ENCODE peak calls at places on chromosome 6, in four cellular contexts. H, B, W and Z are unnamed samples.

GRCh38 chr6:66340736-66341135 is 633.7 kb upstream of the EYS start:
- DNase-seq in H (no peak), B (no peak), W (no peak), Z (no peak)

GRCh38 chr6:153425536-153425935 is 294.5 kb upstream of the RGS17 start:
- DNase-seq in H (peak; percentile 27), B (no peak), W (no peak), Z (no peak)

GRCh38 chr6:38775870-38776269 is 60.8 kb downstream of the DNAH8 start:
- DNase-seq in H (no peak), B (no peak), W (no peak), Z (no peak)

GRCh38 chr6:157184202-157185015 is 138.9 kb downstream of the TMEM242 start:
- DNase-seq in H (peak; percentile 57), B (peak; percentile 82), W (peak; percentile 73), Z (no peak)

GRCh38 chr6:136526196-136526930 is 23.9 kb downstream of the MAP7 start:
- DNase-seq in H (peak; percentile 64), B (peak; percentile 83), W (peak; percentile 35), Z (no peak)

GRCh38 chr6:119348308-119349040 is 1.1 kb downstream of the MAN1A1 start:
- DNase-seq in H (no peak), B (peak; percentile 55), W (peak; percentile 6), Z (no peak)

GRCh38 chr6:108739496-108740330 is 108.5 kb upstream of the ARMC2 start:
- DNase-seq in H (no peak), B (no peak), W (no peak), Z (no peak)

GRCh38 chr6:125300992-125301434 is 754 bp downstream of the HDDC2 start:
- DNase-seq in H (no peak), B (peak; percentile 62), W (no peak), Z (no peak)

GRCh38 chr6:111712398-111712797 is 106.7 kb upstream of the TRAF3IP2 start:
- DNase-seq in H (peak; percentile 9), B (peak; percentile 74), W (no peak), Z (no peak)

GRCh38 chr6:113586966-113587699 is 270.0 kb upstream of the MARCKS start:
- DNase-seq in H (no peak), B (no peak), W (peak; percentile 53), Z (peak; percentile 12)

GRCh38 chr6:12474167-12475140 is 184.3 kb downstream of the EDN1 start:
- DNase-seq in H (peak; percentile 81), B (peak; percentile 50), W (no peak), Z (no peak)

GRCh38 chr6:29789176-29789575 is 38.4 kb upstream of the HLA-G start:
- DNase-seq in H (no peak), B (no peak), W (no peak), Z (no peak)

GRCh38 chr6:27505209-27506027 is 32.5 kb upstream of the ZNF184 start:
- DNase-seq in H (peak; percentile 91), B (peak; percentile 46), W (peak; percentile 69), Z (no peak)

GRCh38 chr6:72916298-72916697 is 294.4 kb downstream of the KCNQ5 start:
- DNase-seq in H (no peak), B (no peak), W (no peak), Z (no peak)

GRCh38 chr6:80477591-80478370 is 371.3 kb downstream of the BCKDHB start:
- DNase-seq in H (no peak), B (no peak), W (no peak), Z (no peak)

GRCh38 chr6:18162401-18162800 is 7.2 kb downstream of the KDM1B start:
- DNase-seq in H (no peak), B (no peak), W (no peak), Z (no peak)

GRCh38 chr6:154805288-154805911 is 72.2 kb downstream of the SCAF8 start:
- DNase-seq in H (peak; percentile 18), B (peak; percentile 72), W (peak; percentile 61), Z (no peak)

GRCh38 chr6:46221221-46221793 is 50.5 kb upstream of the ENPP5 start:
- DNase-seq in H (peak; percentile 21), B (peak; percentile 72), W (peak; percentile 52), Z (peak; percentile 22)

GRCh38 chr6:88422831-88423230 is 256.7 kb upstream of the CNR1 start:
- DNase-seq in H (no peak), B (peak; percentile 28), W (peak; percentile 1), Z (no peak)

GRCh38 chr6:14365393-14365792 is 247.8 kb downstream of the CD83 start:
- DNase-seq in H (no peak), B (peak; percentile 61), W (no peak), Z (no peak)

GRCh38 chr6:37160922-37161778 is 8.8 kb upstream of the PIM1 start:
- DNase-seq in H (no peak), B (peak; percentile 84), W (no peak), Z (no peak)

GRCh38 chr6:157004530-157004929 is 227.4 kb downstream of the ARID1B start:
- DNase-seq in H (no peak), B (no peak), W (no peak), Z (no peak)

GRCh38 chr6:112237644-112238043 is 16.7 kb downstream of the LAMA4 start:
- DNase-seq in H (no peak), B (peak; percentile 94), W (no peak), Z (no peak)

GRCh38 chr6:56655996-56656395 is 13.3 kb upstream of the DST start:
- DNase-seq in H (no peak), B (no peak), W (no peak), Z (no peak)

GRCh38 chr6:1970151-1970561 is 275.2 kb downstream of the GMDS start:
- DNase-seq in H (no peak), B (no peak), W (no peak), Z (no peak)

GRCh38 chr6:35755525-35755924 is 18.7 kb downstream of the ARMC12 start:
- DNase-seq in H (no peak), B (no peak), W (no peak), Z (no peak)

GRCh38 chr6:38179300-38179699 is 359.8 kb downstream of the ZFAND3 start:
- DNase-seq in H (no peak), B (no peak), W (no peak), Z (no peak)

GRCh38 chr6:10511477-10511876 is 9.7 kb upstream of the GCNT2 start:
- DNase-seq in H (no peak), B (peak; percentile 4), W (no peak), Z (no peak)

GRCh38 chr6:145929037-145929633 is 35.0 kb downstream of the SHPRH start:
- DNase-seq in H (peak; percentile 5), B (peak; percentile 60), W (peak; percentile 61), Z (peak; percentile 26)

GRCh38 chr6:44056392-44057237 is 70.6 kb downstream of the MRPL14 start:
- DNase-seq in H (peak; percentile 14), B (peak; percentile 59), W (peak; percentile 91), Z (no peak)

GRCh38 chr6:28922004-28922840 is 1.6 kb downstream of the TRIM27 start:
- DNase-seq in H (peak; percentile 82), B (peak; percentile 73), W (no peak), Z (no peak)

GRCh38 chr6:24933868-24934401 is 1.8 kb downstream of the RIPOR2 start:
- DNase-seq in H (no peak), B (peak; percentile 19), W (peak; percentile 69), Z (no peak)

GRCh38 chr6:120785459-120786086 is 548.7 kb downstream of the TBC1D32 start:
- DNase-seq in H (no peak), B (no peak), W (no peak), Z (no peak)

GRCh38 chr6:27778625-27779417 is 133.4 kb downstream of the OR2B2 start:
- DNase-seq in H (no peak), B (no peak), W (no peak), Z (no peak)

DNA sequence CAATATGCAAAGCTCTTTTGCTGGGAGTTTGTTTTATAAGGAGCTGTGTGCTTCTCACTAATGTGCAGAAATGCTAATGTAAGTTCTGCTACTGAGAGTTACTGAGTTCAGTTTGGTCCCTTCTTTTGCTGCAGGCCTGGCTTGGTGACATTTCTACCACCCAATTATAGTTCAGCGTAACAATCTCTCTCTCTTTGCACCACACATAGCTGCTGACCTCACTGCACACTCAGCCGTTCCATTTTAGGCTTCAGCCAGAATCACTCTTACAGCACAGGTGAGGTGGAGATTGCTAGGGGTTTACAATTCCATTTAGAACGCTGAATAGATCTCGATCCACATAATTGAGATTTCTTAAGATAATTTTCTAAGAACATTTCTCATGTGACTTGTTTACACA is 21.0 kb upstream of the KLHL31 start:
- DNase-seq in H (no peak), B (no peak), W (no peak), Z (no peak)
- H3K27ac ChIP-seq in H (no peak overlapping the region), B (no peak overlapping the region), W (no peak overlapping the region), Z (no peak overlapping the region)

DNA sequence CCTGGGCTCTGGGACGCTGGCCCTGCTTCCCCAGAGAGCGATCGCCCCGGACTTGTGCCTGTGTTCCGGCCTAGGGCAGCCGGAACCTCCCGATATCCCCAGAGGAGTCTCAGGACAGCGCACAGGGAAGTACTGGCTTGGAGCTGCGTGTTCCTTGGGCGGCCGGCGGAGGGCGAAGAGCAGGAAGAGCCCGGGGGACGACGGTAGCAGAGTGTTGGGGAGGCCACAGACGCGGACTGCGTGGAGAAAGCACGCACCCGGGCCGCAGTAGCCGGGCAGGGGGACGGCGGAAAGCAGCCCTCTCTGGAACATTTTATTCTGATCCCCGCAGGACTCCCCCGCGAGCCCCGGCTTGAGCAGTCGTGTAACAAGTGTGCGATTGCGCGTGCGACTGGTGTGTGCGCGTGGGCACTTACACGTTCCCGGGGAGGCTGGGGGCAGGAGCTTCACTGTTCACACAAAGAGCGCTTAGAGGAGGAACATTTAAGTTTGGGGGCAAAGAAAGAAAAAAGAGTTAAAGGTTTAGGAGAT is 36.1 kb downstream of the NCR2 start:
- DNase-seq in H (no peak), B (peak; percentile 70), W (peak; percentile 52), Z (no peak)
- TF ChIP-seq EZH2 in H (no peak), B (no peak), W (no peak), Z (no peak)

DNA sequence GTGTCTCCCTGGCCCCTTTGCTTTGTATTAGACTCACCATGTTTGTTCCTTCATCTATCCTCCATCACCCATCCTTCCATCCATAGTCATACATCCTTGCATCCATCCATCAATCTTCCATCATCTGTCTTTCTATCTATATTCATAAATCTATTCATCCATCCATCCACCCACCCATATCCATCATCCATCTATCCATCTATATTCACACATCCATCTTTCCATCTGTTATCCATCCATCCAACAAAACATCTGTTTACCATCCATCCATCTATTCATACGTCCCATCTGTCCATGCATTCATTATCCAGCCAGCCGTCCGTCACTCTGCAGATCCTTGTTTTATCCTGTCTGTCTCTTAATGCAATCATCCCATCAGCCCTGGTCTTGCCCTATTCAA is 10.6 kb downstream of the DDR1 start:
- DNase-seq in H (no peak), B (no peak), W (no peak), Z (no peak)
- H3K4me3 ChIP-seq in H (no peak overlapping the region), B (no peak overlapping the region), W (no peak overlapping the region), Z (no peak overlapping the region)

DNA sequence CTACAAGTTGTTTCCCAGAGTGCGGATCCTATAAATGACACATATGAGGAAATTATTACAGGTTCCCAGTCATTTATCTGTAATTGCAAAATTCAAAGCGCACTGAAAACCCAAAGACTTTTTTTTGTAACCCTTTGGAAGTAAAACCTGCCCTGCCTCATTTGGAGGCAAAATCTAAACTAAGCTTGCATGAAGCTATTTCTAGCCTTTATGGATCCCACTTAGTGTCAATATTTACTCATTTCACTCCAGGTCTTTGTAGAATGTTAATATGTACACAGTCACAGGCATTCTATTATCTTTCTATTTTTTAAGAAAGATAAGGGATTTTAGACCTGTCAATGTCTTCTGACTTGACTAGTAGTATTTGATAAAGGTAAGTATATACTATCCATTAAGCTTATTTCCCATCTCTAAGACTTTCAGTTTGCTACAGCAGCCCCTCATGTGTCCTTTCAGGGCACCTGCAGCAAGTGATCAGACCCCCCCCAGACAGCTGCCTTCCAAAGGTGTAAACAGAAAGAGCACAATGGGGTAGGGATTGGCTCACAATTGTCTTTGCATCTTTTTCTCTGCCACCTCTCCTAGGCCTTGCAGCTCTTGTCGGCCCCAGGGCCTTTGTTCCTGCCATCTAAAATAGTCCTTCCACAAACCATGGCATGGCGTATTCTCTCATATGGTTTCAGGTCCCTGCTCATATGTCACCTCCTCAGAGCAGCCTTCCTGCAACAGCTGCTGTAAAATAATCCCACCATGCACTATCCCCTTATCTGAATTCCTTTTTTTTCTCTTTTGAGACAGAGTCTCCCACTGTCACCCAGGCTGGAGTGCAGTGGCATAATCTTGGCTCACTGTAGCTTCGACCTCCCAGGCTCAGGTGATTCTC is 1.3 kb upstream of the REPS1 start:
- DNase-seq in H (no peak), B (no peak), W (no peak), Z (no peak)
- H3K27ac ChIP-seq in H (no peak overlapping the region), B (no peak overlapping the region), W (no peak overlapping the region), Z (no peak overlapping the region)